ENCODE peak calls at places on chromosomes 13 and 19, in eight cellular contexts. One of them, this sample, is unnamed.

GRCh38 chr13:109158383-109158782 is 529.0 kb downstream of the MYO16 start:
- DNase-seq in PC-3: peak; percentile 69
- DNase-seq in K562: no peak
- DNase-seq in GM23338: no peak
- DNase-seq in GM12878: no peak
- DNase-seq in astrocyte: no peak
- DNase-seq in fibroblast of lung: no peak
- DNase-seq in endothelial cell of umbilical vein: no peak
- DNase-seq in this sample: no peak

GRCh38 chr13:100349594-100349993 is 239.0 kb downstream of the GGACT start:
- DNase-seq in PC-3: no peak
- DNase-seq in K562: no peak
- DNase-seq in GM23338: no peak
- DNase-seq in GM12878: no peak
- DNase-seq in astrocyte: no peak
- DNase-seq in fibroblast of lung: no peak
- DNase-seq in endothelial cell of umbilical vein: no peak
- DNase-seq in this sample: peak; percentile 33

GRCh38 chr13:71358218-71358617 is 508.8 kb downstream of the DACH1 start:
- DNase-seq in PC-3: peak; percentile 20
- DNase-seq in K562: no peak
- DNase-seq in GM23338: no peak
- DNase-seq in GM12878: no peak
- DNase-seq in astrocyte: no peak
- DNase-seq in fibroblast of lung: no peak
- DNase-seq in endothelial cell of umbilical vein: peak; percentile 26
- DNase-seq in this sample: no peak

GRCh38 chr19:10815969-10816635 is 19.9 kb downstream of the TMED1 start:
- DNase-seq in PC-3: no peak
- DNase-seq in K562: no peak
- DNase-seq in GM23338: peak; percentile 13
- DNase-seq in GM12878: no peak
- DNase-seq in astrocyte: no peak
- DNase-seq in fibroblast of lung: no peak
- DNase-seq in endothelial cell of umbilical vein: no peak
- DNase-seq in this sample: no peak

GRCh38 chr19:35117017-35117570 is 1.5 kb downstream of the FXYD3 start:
- DNase-seq in PC-3: no peak
- DNase-seq in K562: no peak
- DNase-seq in GM23338: no peak
- DNase-seq in GM12878: no peak
- DNase-seq in astrocyte: no peak
- DNase-seq in fibroblast of lung: no peak
- DNase-seq in endothelial cell of umbilical vein: no peak
- DNase-seq in this sample: no peak

GRCh38 chr19:6318772-6319171 is 14.6 kb downstream of the ACER1 start:
- DNase-seq in PC-3: peak; percentile 27
- DNase-seq in K562: no peak
- DNase-seq in GM23338: no peak
- DNase-seq in GM12878: no peak
- DNase-seq in astrocyte: peak; percentile 18
- DNase-seq in fibroblast of lung: no peak
- DNase-seq in endothelial cell of umbilical vein: no peak
- DNase-seq in this sample: no peak

GRCh38 chr19:50449236-50449899 is 16.7 kb downstream of the MYBPC2 start:
- DNase-seq in PC-3: peak; percentile 21
- DNase-seq in K562: no peak
- DNase-seq in GM23338: no peak
- DNase-seq in GM12878: no peak
- DNase-seq in astrocyte: no peak
- DNase-seq in fibroblast of lung: no peak
- DNase-seq in endothelial cell of umbilical vein: no peak
- DNase-seq in this sample: no peak

GRCh38 chr13:84352946-84353345 is 470.7 kb upstream of the SLITRK1 start:
- DNase-seq in PC-3: no peak
- DNase-seq in K562: no peak
- DNase-seq in GM23338: no peak
- DNase-seq in GM12878: no peak
- DNase-seq in astrocyte: peak; percentile 18
- DNase-seq in fibroblast of lung: no peak
- DNase-seq in endothelial cell of umbilical vein: no peak
- DNase-seq in this sample: no peak

GRCh38 chr19:8248348-8249328 is 39.5 kb downstream of the CERS4 start:
- DNase-seq in PC-3: no peak
- DNase-seq in K562: no peak
- DNase-seq in GM23338: no peak
- DNase-seq in GM12878: no peak
- DNase-seq in astrocyte: no peak
- DNase-seq in fibroblast of lung: no peak
- DNase-seq in endothelial cell of umbilical vein: no peak
- DNase-seq in this sample: no peak

GRCh38 chr13:25848822-25849740 is 202.7 kb downstream of the SHISA2 start:
- DNase-seq in PC-3: no peak
- DNase-seq in K562: no peak
- DNase-seq in GM23338: peak; percentile 43
- DNase-seq in GM12878: no peak
- DNase-seq in astrocyte: peak; percentile 66
- DNase-seq in fibroblast of lung: no peak
- DNase-seq in endothelial cell of umbilical vein: no peak
- DNase-seq in this sample: no peak

GRCh38 chr19:6076675-6077463 is 33.4 kb downstream of the RFX2 start:
- DNase-seq in PC-3: peak; percentile 82
- DNase-seq in K562: no peak
- DNase-seq in GM23338: no peak
- DNase-seq in GM12878: no peak
- DNase-seq in astrocyte: peak; percentile 92
- DNase-seq in fibroblast of lung: peak; percentile 91
- DNase-seq in endothelial cell of umbilical vein: no peak
- DNase-seq in this sample: no peak

GRCh38 chr19:39846678-39847486 is 703 bp upstream of the FBL start:
- DNase-seq in PC-3: no peak
- DNase-seq in K562: peak; percentile 91
- DNase-seq in GM23338: peak; percentile 48
- DNase-seq in GM12878: no peak
- DNase-seq in astrocyte: no peak
- DNase-seq in fibroblast of lung: no peak
- DNase-seq in endothelial cell of umbilical vein: no peak
- DNase-seq in this sample: no peak

GRCh38 chr13:71722206-71722605 is 144.8 kb downstream of the DACH1 start:
- DNase-seq in PC-3: no peak
- DNase-seq in K562: no peak
- DNase-seq in GM23338: no peak
- DNase-seq in GM12878: no peak
- DNase-seq in astrocyte: peak; percentile 22
- DNase-seq in fibroblast of lung: no peak
- DNase-seq in endothelial cell of umbilical vein: no peak
- DNase-seq in this sample: no peak

GRCh38 chr13:43805071-43805468 is 18.3 kb upstream of the ENOX1 start:
- DNase-seq in PC-3: peak; percentile 95
- DNase-seq in K562: no peak
- DNase-seq in GM23338: peak; percentile 9
- DNase-seq in GM12878: no peak
- DNase-seq in astrocyte: peak; percentile 89
- DNase-seq in fibroblast of lung: peak; percentile 64
- DNase-seq in endothelial cell of umbilical vein: peak; percentile 21
- DNase-seq in this sample: peak; percentile 5

GRCh38 chr19:36054733-36055686 is at the start of gene WDR62:
- DNase-seq in PC-3: peak; percentile 84
- DNase-seq in K562: peak; percentile 95
- DNase-seq in GM23338: peak; percentile 96
- DNase-seq in GM12878: peak; percentile 4
- DNase-seq in astrocyte: no peak
- DNase-seq in fibroblast of lung: no peak
- DNase-seq in endothelial cell of umbilical vein: no peak
- DNase-seq in this sample: peak; percentile 97

GRCh38 chr13:20609145-20609544 is 42.2 kb downstream of the IFT88 start:
- DNase-seq in PC-3: peak; percentile 70
- DNase-seq in K562: no peak
- DNase-seq in GM23338: no peak
- DNase-seq in GM12878: no peak
- DNase-seq in astrocyte: peak; percentile 80
- DNase-seq in fibroblast of lung: peak; percentile 87
- DNase-seq in endothelial cell of umbilical vein: peak; percentile 80
- DNase-seq in this sample: no peak

GRCh38 chr19:29682236-29682895 is 17.1 kb downstream of the PLEKHF1 start:
- DNase-seq in PC-3: no peak
- DNase-seq in K562: no peak
- DNase-seq in GM23338: no peak
- DNase-seq in GM12878: no peak
- DNase-seq in astrocyte: no peak
- DNase-seq in fibroblast of lung: no peak
- DNase-seq in endothelial cell of umbilical vein: no peak
- DNase-seq in this sample: no peak

GRCh38 chr13:25771641-25772478 is 280.0 kb downstream of the SHISA2 start:
- DNase-seq in PC-3: peak; percentile 64
- DNase-seq in K562: no peak
- DNase-seq in GM23338: peak; percentile 17
- DNase-seq in GM12878: no peak
- DNase-seq in astrocyte: peak; percentile 55
- DNase-seq in fibroblast of lung: peak; percentile 14
- DNase-seq in endothelial cell of umbilical vein: no peak
- DNase-seq in this sample: peak; percentile 72

GRCh38 chr19:33819875-33820781 is 23.5 kb downstream of the KCTD15 start:
- DNase-seq in PC-3: peak; percentile 85
- DNase-seq in K562: peak; percentile 76
- DNase-seq in GM23338: peak; percentile 84
- DNase-seq in GM12878: no peak
- DNase-seq in astrocyte: peak; percentile 45
- DNase-seq in fibroblast of lung: peak; percentile 76
- DNase-seq in endothelial cell of umbilical vein: peak; percentile 55
- DNase-seq in this sample: peak; percentile 33

GRCh38 chr13:49097374-49097773 is 121.7 kb downstream of the FNDC3A start:
- DNase-seq in PC-3: peak; percentile 65
- DNase-seq in K562: no peak
- DNase-seq in GM23338: no peak
- DNase-seq in GM12878: no peak
- DNase-seq in astrocyte: peak; percentile 48
- DNase-seq in fibroblast of lung: peak; percentile 89
- DNase-seq in endothelial cell of umbilical vein: peak; percentile 42
- DNase-seq in this sample: peak; percentile 34

GRCh38 chr13:27953671-27954405 is 15.3 kb downstream of the CDX2 start:
- DNase-seq in PC-3: peak; percentile 79
- DNase-seq in K562: peak; percentile 55
- DNase-seq in GM23338: peak; percentile 92
- DNase-seq in GM12878: no peak
- DNase-seq in astrocyte: peak; percentile 14
- DNase-seq in fibroblast of lung: peak; percentile 56
- DNase-seq in endothelial cell of umbilical vein: peak; percentile 64
- DNase-seq in this sample: peak; percentile 85
- TF ChIP-seq EZH2 in PC-3: no peak
- TF ChIP-seq EZH2 in K562: no peak
- TF ChIP-seq EZH2 in GM23338: peak; percentile 96
- TF ChIP-seq EZH2 in GM12878: no peak
- TF ChIP-seq EZH2 in astrocyte: peak; percentile 31
- TF ChIP-seq EZH2 in fibroblast of lung: no peak
- TF ChIP-seq EZH2 in endothelial cell of umbilical vein: peak; percentile 75
- TF ChIP-seq EZH2 in this sample: peak; percentile 90

DNA sequence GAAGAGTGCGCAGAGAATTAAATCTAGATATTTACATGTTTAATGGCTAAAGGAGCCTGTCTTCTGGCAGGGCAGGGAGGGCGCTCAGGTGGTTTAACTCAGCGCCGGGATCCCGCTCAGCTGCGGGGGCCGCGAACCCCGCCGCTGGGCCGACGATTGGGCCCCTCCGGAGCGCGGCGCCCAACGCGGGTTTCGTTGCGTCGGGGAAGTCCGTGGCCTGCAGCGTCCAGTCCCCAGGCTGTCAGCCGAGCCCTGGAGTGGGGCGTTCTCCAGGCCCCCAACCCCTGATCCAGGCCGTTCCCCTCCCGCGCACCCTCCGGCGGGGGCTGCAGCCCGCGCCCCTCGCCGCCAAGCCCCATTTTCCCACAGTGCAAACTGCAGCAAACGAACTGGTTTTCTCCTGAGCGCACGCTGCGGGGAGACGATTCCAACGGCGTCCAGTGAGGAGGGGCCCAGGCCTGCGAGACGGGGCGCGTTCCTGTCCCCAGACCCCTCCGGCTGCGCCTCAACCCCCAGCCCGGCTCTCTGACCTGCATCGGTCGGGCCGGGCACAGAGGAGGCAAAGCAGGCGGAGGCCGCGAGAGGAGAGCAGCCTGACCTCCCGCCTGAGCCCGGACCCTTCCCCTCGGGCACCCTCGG is 4.5 kb upstream of the ONECUT3 start:
- DNase-seq in PC-3: no peak
- DNase-seq in K562: no peak
- DNase-seq in GM23338: no peak
- DNase-seq in GM12878: no peak
- DNase-seq in astrocyte: no peak
- DNase-seq in fibroblast of lung: no peak
- DNase-seq in endothelial cell of umbilical vein: no peak
- DNase-seq in this sample: no peak
- TF ChIP-seq EZH2 in PC-3: no peak
- TF ChIP-seq EZH2 in K562: no peak
- TF ChIP-seq EZH2 in GM23338: peak; percentile 88
- TF ChIP-seq EZH2 in GM12878: peak; percentile 56
- TF ChIP-seq EZH2 in astrocyte: peak; percentile 92
- TF ChIP-seq EZH2 in fibroblast of lung: no peak
- TF ChIP-seq EZH2 in endothelial cell of umbilical vein: peak; percentile 94
- TF ChIP-seq EZH2 in this sample: peak; percentile 85

GRCh38 chr13:112103971-112104872 is 37.3 kb downstream of the SOX1 start:
- DNase-seq in PC-3: no peak
- DNase-seq in K562: no peak
- DNase-seq in GM23338: peak; percentile 86
- DNase-seq in GM12878: no peak
- DNase-seq in astrocyte: no peak
- DNase-seq in fibroblast of lung: no peak
- DNase-seq in endothelial cell of umbilical vein: no peak
- DNase-seq in this sample: peak; percentile 55
- TF ChIP-seq EZH2 in PC-3: no peak
- TF ChIP-seq EZH2 in K562: no peak
- TF ChIP-seq EZH2 in GM23338: peak; percentile 85
- TF ChIP-seq EZH2 in GM12878: no peak
- TF ChIP-seq EZH2 in astrocyte: peak; percentile 55
- TF ChIP-seq EZH2 in fibroblast of lung: no peak
- TF ChIP-seq EZH2 in endothelial cell of umbilical vein: peak; percentile 60
- TF ChIP-seq EZH2 in this sample: no peak

GRCh38 chr19:1753730-1754442 is 580 bp downstream of the ONECUT3 start:
- DNase-seq in PC-3: no peak
- DNase-seq in K562: no peak
- DNase-seq in GM23338: no peak
- DNase-seq in GM12878: no peak
- DNase-seq in astrocyte: no peak
- DNase-seq in fibroblast of lung: no peak
- DNase-seq in endothelial cell of umbilical vein: no peak
- DNase-seq in this sample: no peak

GRCh38 chr19:1754651-1755466 is 1.6 kb downstream of the ONECUT3 start:
- DNase-seq in PC-3: peak; percentile 34
- DNase-seq in K562: peak; percentile 61
- DNase-seq in GM23338: peak; percentile 53
- DNase-seq in GM12878: no peak
- DNase-seq in astrocyte: no peak
- DNase-seq in fibroblast of lung: no peak
- DNase-seq in endothelial cell of umbilical vein: no peak
- DNase-seq in this sample: no peak

GRCh38 chr19:1756705-1757445 is 3.6 kb downstream of the ONECUT3 start:
- DNase-seq in PC-3: no peak
- DNase-seq in K562: no peak
- DNase-seq in GM23338: no peak
- DNase-seq in GM12878: no peak
- DNase-seq in astrocyte: no peak
- DNase-seq in fibroblast of lung: no peak
- DNase-seq in endothelial cell of umbilical vein: no peak
- DNase-seq in this sample: no peak

GRCh38 chr19:1756264-1756663 is 3.0 kb downstream of the ONECUT3 start:
- DNase-seq in PC-3: peak; percentile 42
- DNase-seq in K562: no peak
- DNase-seq in GM23338: no peak
- DNase-seq in GM12878: no peak
- DNase-seq in astrocyte: no peak
- DNase-seq in fibroblast of lung: no peak
- DNase-seq in endothelial cell of umbilical vein: no peak
- DNase-seq in this sample: no peak

GRCh38 chr19:1755467-1756155 is 2.3 kb downstream of the ONECUT3 start:
- DNase-seq in PC-3: no peak
- DNase-seq in K562: no peak
- DNase-seq in GM23338: no peak
- DNase-seq in GM12878: no peak
- DNase-seq in astrocyte: no peak
- DNase-seq in fibroblast of lung: no peak
- DNase-seq in endothelial cell of umbilical vein: no peak
- DNase-seq in this sample: no peak
- TF ChIP-seq EZH2 in PC-3: no peak
- TF ChIP-seq EZH2 in K562: no peak
- TF ChIP-seq EZH2 in GM23338: peak; percentile 97
- TF ChIP-seq EZH2 in GM12878: no peak
- TF ChIP-seq EZH2 in astrocyte: no peak
- TF ChIP-seq EZH2 in fibroblast of lung: peak; percentile 4
- TF ChIP-seq EZH2 in endothelial cell of umbilical vein: peak; percentile 92
- TF ChIP-seq EZH2 in this sample: peak; percentile 57

This sample was measured in A673.